ENCODE peak calls at places on chromosomes 2 and 18, in four cellular contexts. A is stimulated activated CD4-positive, alpha-beta T cell treated with anti-CD3 and anti-CD28 coated beads, Interleukin-1b, Interleukin-23, amount 100 ng/mL, for 1 hour; J is NCI-H460; K is RKO. F is an unnamed sample.

GRCh38 chr2:235538989-235539388 is 45.1 kb downstream of the AGAP1 start:
- DNase-seq in A (no peak), J (no peak), K (no peak), F (no peak)

GRCh38 chr2:106771811-106772210 is 114.2 kb downstream of the ST6GAL2 start:
- DNase-seq in K (no peak), A (no peak), J (no peak), F (no peak)

GRCh38 chr2:112714836-112715631 is 5.8 kb upstream of the NT5DC4 start:
- DNase-seq in A (no peak), J (no peak), K (peak), F (peak)

GRCh38 chr2:11096591-11096990 is 58.7 kb upstream of the SLC66A3 start:
- DNase-seq in J (no peak), A (no peak), K (no peak), F (no peak)

GRCh38 chr2:167944825-167945659 is 302.4 kb downstream of the STK39 start:
- DNase-seq in A (no peak), J (no peak), K (no peak), F (peak)

GRCh38 chr2:28989973-28990372 is 8.9 kb downstream of the TOGARAM2 start:
- DNase-seq in J (no peak), K (no peak), A (no peak), F (no peak)

GRCh38 chr2:141015339-141016047 is 1115.3 kb downstream of the LRP1B start:
- DNase-seq in A (no peak), J (no peak), K (no peak), F (no peak)

GRCh38 chr2:74029719-74030397 is 45.1 kb downstream of the TET3 start:
- DNase-seq in A (no peak), J (no peak), K (no peak), F (no peak)

GRCh38 chr2:71385008-71385407 is 53.4 kb downstream of the ZNF638 start:
- DNase-seq in A (no peak), K (peak), J (no peak), F (peak)

GRCh38 chr18:21833619-21834300 is 93.2 kb downstream of the MIB1 start:
- DNase-seq in A (no peak), J (no peak), K (no peak), F (no peak)

GRCh38 chr2:165700511-165700910 is 93.5 kb downstream of the GALNT3 start:
- DNase-seq in A (no peak), K (no peak), J (no peak), F (no peak)

GRCh38 chr2:66366619-66367018 is 68.3 kb upstream of the MEIS1 start:
- DNase-seq in A (no peak), J (no peak), K (no peak), F (no peak)